ENCODE peak calls at places on chromosomes 5 and 9, in ten cellular contexts. A, B, Q, K, G, C, V, M, I and Y are unnamed samples.
A peak's percentile ranks its signal among the peaks of the same experiment; 100 is the strongest.

GRCh38 chr5:1442222-1443144 is 2.8 kb downstream of the SLC6A3 start:
- DNase-seq in A (no peak), B (no peak), Q (no peak), K (no peak), G (no peak), C (no peak), V (no peak), M (no peak), I (no peak), Y (no peak)

GRCh38 chr5:61409568-61409967 is 77.5 kb downstream of the ZSWIM6 start:
- DNase-seq in A (no peak), B (peak; percentile 93), Q (peak; percentile 88), K (no peak), G (no peak), C (peak; percentile 97), V (no peak), M (no peak), I (no peak), Y (no peak)

GRCh38 chr9:35203531-35203930 is 41.7 kb downstream of the UNC13B start:
- DNase-seq in A (no peak), B (peak; percentile 3), Q (no peak), K (no peak), G (no peak), C (no peak), V (no peak), M (no peak), I (no peak), Y (no peak)

GRCh38 chr5:91176288-91177016 is 206.7 kb downstream of the ARRDC3 start:
- DNase-seq in A (no peak), B (no peak), Q (no peak), K (no peak), G (no peak), C (peak; percentile 33), V (no peak), M (no peak), I (no peak), Y (no peak)

GRCh38 chr9:93267681-93268505 is 84.0 kb downstream of the WNK2 start:
- DNase-seq in A (no peak), B (no peak), Q (no peak), K (no peak), G (peak; percentile 45), C (no peak), V (no peak), M (no peak), I (no peak), Y (peak; percentile 14)

GRCh38 chr5:119537704-119538103 is 85.4 kb downstream of the HSD17B4 start:
- DNase-seq in A (no peak), B (no peak), Q (no peak), K (peak; percentile 34), G (no peak), C (peak; percentile 64), V (no peak), M (peak; percentile 87), I (no peak), Y (no peak)

GRCh38 chr5:131496400-131496713 is 138.7 kb downstream of the RAPGEF6 start:
- DNase-seq in A (no peak), B (no peak), Q (no peak), K (peak; percentile 45), G (no peak), C (no peak), V (no peak), M (peak; percentile 61), I (no peak), Y (no peak)

GRCh38 chr5:113330533-113331200 is 104.1 kb downstream of the TSSK1B start:
- DNase-seq in A (no peak), B (peak; percentile 60), Q (no peak), K (peak; percentile 37), G (no peak), C (peak; percentile 69), V (no peak), M (peak; percentile 50), I (no peak), Y (no peak)

GRCh38 chr9:73046769-73047168 is 93.9 kb upstream of the ALDH1A1 start:
- DNase-seq in A (no peak), B (no peak), Q (no peak), K (no peak), G (no peak), C (no peak), V (no peak), M (no peak), I (no peak), Y (no peak)

GRCh38 chr5:1383344-1383743 is 38.4 kb upstream of the CLPTM1L start:
- DNase-seq in A (no peak), B (no peak), Q (no peak), K (no peak), G (no peak), C (no peak), V (no peak), M (no peak), I (no peak), Y (no peak)

GRCh38 chr9:2087500-2088313 is 72.6 kb downstream of the SMARCA2 start:
- DNase-seq in A (no peak), B (peak; percentile 64), Q (no peak), K (peak; percentile 53), G (no peak), C (peak; percentile 59), V (no peak), M (peak; percentile 76), I (no peak), Y (no peak)

GRCh38 chr5:119340597-119341218 is 15.1 kb upstream of the TNFAIP8 start:
- DNase-seq in A (no peak), B (no peak), Q (no peak), K (peak; percentile 40), G (no peak), C (no peak), V (no peak), M (peak; percentile 97), I (no peak), Y (no peak)

GRCh38 chr5:90483206-90483605 is 8.5 kb downstream of the POLR3G start:
- DNase-seq in A (no peak), B (no peak), Q (no peak), K (no peak), G (no peak), C (no peak), V (no peak), M (no peak), I (no peak), Y (no peak)

GRCh38 chr5:89283758-89284493 is 400.9 kb upstream of the MEF2C start:
- DNase-seq in A (no peak), B (no peak), Q (no peak), K (no peak), G (no peak), C (no peak), V (no peak), M (no peak), I (no peak), Y (no peak)
- TF ChIP-seq CTCF in A (peak; percentile 35), B (no peak), Q (no peak), K (no peak), G (no peak), C (peak; percentile 12), V (peak; percentile 37), M (no peak), I (no peak), Y (no peak)

GRCh38 chr9:97365634-97366033 is 46.3 kb upstream of the TDRD7 start:
- DNase-seq in A (no peak), B (no peak), Q (no peak), K (no peak), G (no peak), C (no peak), V (no peak), M (no peak), I (no peak), Y (no peak)

GRCh38 chr9:97362777-97363545 is 48.9 kb upstream of the TDRD7 start:
- DNase-seq in A (no peak), B (no peak), Q (no peak), K (peak; percentile 57), G (no peak), C (no peak), V (no peak), M (peak; percentile 63), I (no peak), Y (no peak)

GRCh38 chr9:97364769-97365490 is 47.0 kb upstream of the TDRD7 start:
- DNase-seq in A (no peak), B (no peak), Q (no peak), K (no peak), G (no peak), C (no peak), V (no peak), M (no peak), I (no peak), Y (no peak)

GRCh38 chr9:97366476-97366875 is 45.4 kb upstream of the TDRD7 start:
- DNase-seq in A (no peak), B (no peak), Q (no peak), K (no peak), G (no peak), C (no peak), V (no peak), M (no peak), I (no peak), Y (no peak)

DNA sequence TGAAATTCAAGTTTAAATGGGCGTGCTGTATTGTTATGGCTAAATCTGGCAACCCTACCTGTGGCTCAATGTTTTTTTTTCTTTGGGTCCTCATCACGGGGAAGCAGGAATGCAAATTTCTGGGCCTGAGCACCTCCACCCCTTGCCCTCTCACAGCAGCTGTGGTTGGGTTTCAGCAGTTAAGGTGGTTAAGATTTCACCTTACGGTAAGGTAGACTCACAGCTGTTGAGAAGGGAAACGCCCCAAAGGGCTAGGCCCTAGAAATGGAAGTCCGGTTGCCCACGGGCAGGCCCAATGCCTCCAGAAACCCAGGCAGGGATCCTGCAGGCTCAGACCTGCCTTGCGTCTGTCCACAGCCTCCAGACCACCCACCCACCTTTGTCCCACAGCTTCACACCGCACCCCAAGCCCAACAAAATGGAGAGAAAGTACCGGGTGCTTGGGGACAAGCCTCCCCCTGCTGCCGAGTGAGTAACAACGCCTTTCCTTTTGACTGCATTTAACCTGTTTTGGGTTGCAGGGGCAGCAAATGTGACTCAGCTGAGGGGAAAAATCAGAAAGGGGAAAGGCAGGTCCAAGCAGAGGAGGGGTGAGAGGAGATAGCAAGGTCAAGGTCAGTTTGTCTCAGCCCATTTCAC is 48.1 kb upstream of the TDRD7 start:
- DNase-seq in A (no peak), B (no peak), Q (no peak), K (peak; percentile 51), G (no peak), C (no peak), V (no peak), M (peak; percentile 72), I (no peak), Y (no peak)
- TF ChIP-seq CTCF in A (no peak), B (no peak), Q (no peak), K (no peak), G (no peak), C (no peak), V (no peak), M (no peak), I (no peak), Y (no peak)

DNA sequence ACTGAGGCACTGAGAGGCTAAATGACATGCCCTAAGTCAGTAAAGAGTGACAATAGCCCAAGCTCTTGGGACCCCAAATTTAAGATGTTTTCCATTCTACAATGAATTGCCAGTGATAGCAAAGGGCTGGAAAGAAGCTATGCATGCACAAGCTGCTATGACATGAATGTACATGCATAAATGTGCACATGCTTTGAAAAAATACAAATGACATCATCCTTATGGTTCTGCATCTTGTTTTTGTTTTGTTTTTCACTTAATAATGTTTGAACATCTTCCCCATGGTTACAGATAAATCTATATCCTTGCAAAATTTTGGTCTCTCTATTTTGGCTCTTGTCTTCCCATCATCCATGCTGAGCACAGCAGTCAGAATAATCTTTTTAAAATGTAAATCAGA is 71.6 kb upstream of the ADRA1B start:
- DNase-seq in A (no peak), B (no peak), Q (no peak), K (no peak), G (no peak), C (no peak), V (no peak), M (no peak), I (no peak), Y (no peak)
- TF ChIP-seq CTCF in A (no peak), B (no peak), Q (no peak), K (no peak), G (no peak), C (no peak), V (no peak), M (no peak), I (no peak), Y (no peak)

GRCh38 chr5:139268364-139269202 is 25.0 kb upstream of the MATR3 start:
- DNase-seq in A (no peak), B (no peak), Q (no peak), K (no peak), G (no peak), C (no peak), V (no peak), M (peak; percentile 66), I (no peak), Y (no peak)
- TF ChIP-seq CTCF in A (no peak), B (no peak), Q (peak; percentile 26), K (no peak), G (peak; percentile 10), C (no peak), V (no peak), M (no peak), I (peak; percentile 43), Y (no peak)